ENCODE peak calls at places on chromosome 22, in five cellular contexts. L is prostate gland, V is ascending aorta, E is stomach, G is fibroblast of lung. Q is an unnamed sample.

GRCh38 chr22:45709004-45709739 is 37.5 kb downstream of the ATXN10 start:
- DNase-seq in G (peak; percentile 92), V (no peak), L (no peak), E (no peak), Q (no peak)

GRCh38 chr22:37171662-37172061 is 16.4 kb downstream of the C1QTNF6 start:
- DNase-seq in L (no peak), E (no peak), G (no peak), V (no peak), Q (no peak)

GRCh38 chr22:26658671-26659478 is 1.5 kb downstream of the MIAT start:
- DNase-seq in L (peak; percentile 27), E (peak; percentile 40), G (peak; percentile 97), V (no peak), Q (no peak)

GRCh38 chr22:24894220-24894975 is 52.1 kb downstream of the LHFPL7 start:
- DNase-seq in L (peak; percentile 96), E (peak; percentile 95), G (peak; percentile 97), V (peak; percentile 78), Q (peak; percentile 84)

GRCh38 chr22:47762141-47762540 is 999.7 kb downstream of the TBC1D22A start:
- DNase-seq in V (no peak), L (no peak), E (no peak), G (no peak), Q (peak; percentile 58)

GRCh38 chr22:37267661-37268413 is 14.5 kb upstream of the CYTH4 start:
- DNase-seq in V (no peak), L (no peak), E (no peak), G (no peak), Q (no peak)

GRCh38 chr22:44963832-44964721 is 45.7 kb downstream of the PHF21B start:
- DNase-seq in V (no peak), E (no peak), L (no peak), G (no peak), Q (no peak)

GRCh38 chr22:18156878-18157713 is 7.1 kb downstream of the USP18 start:
- DNase-seq in E (peak; percentile 56), V (no peak), G (peak; percentile 100), L (peak; percentile 55), Q (no peak)

DNA sequence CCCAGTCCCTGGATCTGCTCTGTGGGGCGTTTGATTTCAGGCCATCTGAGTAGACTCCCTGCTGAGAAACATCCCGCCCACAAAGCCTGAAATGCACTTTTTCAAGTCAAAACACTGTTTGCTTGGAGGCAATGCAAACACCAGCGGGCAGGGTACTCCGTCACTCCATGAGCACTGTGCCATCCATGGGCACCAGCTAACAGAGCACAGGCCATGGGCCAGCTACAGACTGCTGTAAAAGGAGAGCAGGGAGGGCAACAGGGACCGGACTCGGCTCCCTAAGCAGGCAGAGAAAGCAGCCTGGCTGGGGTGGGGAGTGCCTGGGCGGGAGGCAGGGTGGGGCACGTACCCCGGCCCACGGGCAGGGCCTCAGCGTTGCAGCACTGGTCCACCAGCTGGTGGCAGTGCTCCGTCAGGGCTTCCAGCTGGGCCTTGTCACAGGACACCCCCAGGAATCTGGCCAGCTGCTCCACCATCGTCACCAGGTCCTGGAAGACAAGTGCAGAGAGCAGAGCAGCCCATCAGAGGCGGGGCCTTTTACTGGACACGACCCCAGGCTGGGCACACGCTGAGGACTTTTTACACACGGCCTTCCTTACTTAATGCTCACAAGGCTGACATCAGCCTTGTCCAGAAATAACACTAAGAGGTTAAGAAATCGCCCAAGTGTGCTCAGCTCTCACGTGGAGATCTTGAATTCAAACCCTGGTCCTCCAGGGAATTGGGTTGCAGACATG is 16.8 kb upstream of the EFCAB6 start:
- DNase-seq in V (no peak), L (no peak), G (peak; percentile 30), E (no peak), Q (peak; percentile 93)
- TF ChIP-seq CTCF in V (no peak), L (no peak), G (peak; percentile 27), E (no peak), Q (no peak)

GRCh38 chr22:38957808-38958207 is 399 bp downstream of the APOBEC3A start:
- DNase-seq in E (no peak), V (no peak), L (no peak), G (no peak), Q (no peak)
- H3K4me1 ChIP-seq in E (peaks cover 14% of the 10 kb centered on the region), V (no peaks in the 10 kb centered on the region), L (no peaks in the 10 kb centered on the region), G (no peaks in the 10 kb centered on the region), Q (peaks cover 11% of the 10 kb centered on the region)

GRCh38 chr22:22838148-22838786 is 49.3 kb upstream of the IGLL5 start:
- DNase-seq in E (no peak), G (no peak), L (no peak), V (no peak), Q (no peak)

GRCh38 chr22:22842085-22842484 is 45.5 kb upstream of the IGLL5 start:
- DNase-seq in G (no peak), E (no peak), L (no peak), V (no peak), Q (no peak)

GRCh38 chr22:22840778-22841177 is 46.8 kb upstream of the IGLL5 start:
- DNase-seq in V (no peak), G (no peak), L (no peak), E (no peak), Q (no peak)

GRCh38 chr22:22841598-22841997 is 46.0 kb upstream of the IGLL5 start:
- DNase-seq in V (no peak), L (no peak), E (no peak), G (no peak), Q (no peak)

GRCh38 chr22:22839570-22840314 is 47.9 kb upstream of the IGLL5 start:
- DNase-seq in V (no peak), G (no peak), L (no peak), E (no peak), Q (no peak)
- H3K27me3 ChIP-seq in V (no peaks in the 10 kb centered on the region), G (no peaks in the 10 kb centered on the region), L (no peaks in the 10 kb centered on the region), E (peaks cover 6% of the 10 kb centered on the region), Q (peaks cover 26% of the 10 kb centered on the region)

GRCh38 chr22:38681784-38682335 is at the start of gene TOMM22:
- DNase-seq in E (peak; percentile 91), L (peak; percentile 89), V (peak; percentile 12), G (peak; percentile 82), Q (peak; percentile 93)
- TF ChIP-seq CTCF in E (peak; percentile 57), L (peak; percentile 76), V (peak; percentile 8), G (peak; percentile 42), Q (peak; percentile 57)

GRCh38 chr22:21567456-21568206 is at the start of gene UBE2L3:
- DNase-seq in L (peak; percentile 75), V (peak; percentile 23), G (peak; percentile 79), E (peak; percentile 82), Q (peak; percentile 88)
- H3K4me1 ChIP-seq in L (peaks cover 6% of the 10 kb centered on the region), V (peaks cover 4% of the 10 kb centered on the region), G (peaks cover 10% of the 10 kb centered on the region), E (peaks cover 40% of the 10 kb centered on the region), Q (peaks cover 43% of the 10 kb centered on the region)